ENCODE peak calls at places on chromosomes 16 and 17, in four cellular contexts. Q, D, R and F are unnamed samples.

GRCh38 chr16:65176603-65177002 is 54.7 kb upstream of the CDH11 start:
- DNase-seq in Q (no peak), R (no peak), D (no peak), F (peak)

GRCh38 chr16:65658339-65659275 is 536.7 kb upstream of the CDH11 start:
- DNase-seq in Q (peak), R (no peak), D (no peak), F (peak)

GRCh38 chr17:32302860-32303649 is 37.4 kb downstream of the RHBDL3 start:
- DNase-seq in R (no peak), Q (no peak), D (peak), F (no peak)

GRCh38 chr16:57092786-57093301 is 461 bp downstream of the CPNE2 start:
- DNase-seq in Q (peak), R (peak), D (peak), F (no peak)

GRCh38 chr16:4217246-4218131 is 24.4 kb downstream of the SRL start:
- DNase-seq in Q (no peak), R (no peak), D (peak), F (no peak)

GRCh38 chr17:45844695-45845375 is at the start of gene SPPL2C:
- DNase-seq in Q (no peak), D (no peak), R (no peak), F (no peak)

GRCh38 chr16:1019234-1019933 is 37.8 kb downstream of the SOX8 start:
- DNase-seq in Q (no peak), D (no peak), R (peak), F (peak)

GRCh38 chr16:19235886-19236285 is 49.6 kb upstream of the CLEC19A start:
- DNase-seq in R (no peak), D (no peak), Q (no peak), F (no peak)

GRCh38 chr16:89936034-89936433 is 12.5 kb upstream of the DEF8 start:
- DNase-seq in Q (no peak), R (no peak), D (no peak), F (no peak)

GRCh38 chr16:88678224-88678979 is 7.9 kb downstream of the SNAI3 start:
- DNase-seq in D (no peak), R (no peak), Q (no peak), F (no peak)

GRCh38 chr17:37220609-37220953 is 155.2 kb upstream of the C17orf78 start:
- DNase-seq in R (no peak), Q (peak), D (peak), F (no peak)

GRCh38 chr17:54901230-54901847 is 687 bp downstream of the TOM1L1 start:
- DNase-seq in Q (peak), R (no peak), D (no peak), F (peak)

GRCh38 chr16:83365166-83365565 is 442.6 kb upstream of the HSBP1 start:
- DNase-seq in Q (no peak), D (no peak), R (no peak), F (no peak)